ENCODE peak calls at places on chromosome 22, in ten cellular contexts. One of them, this sample, is unnamed.

GRCh38 chr22:38657248-38657909 is 941 bp downstream of the CBY1 start:
- DNase-seq in GM06990: peak; percentile 29
- DNase-seq in suprapubic skin: no peak
- DNase-seq in PC-3: peak; percentile 31
- DNase-seq in IMR-90: no peak
- DNase-seq in adrenal gland: no peak
- DNase-seq in fibroblast of lung: peak; percentile 32
- DNase-seq in pancreas: no peak
- DNase-seq in BJ: no peak
- DNase-seq in ascending aorta: no peak
- DNase-seq in this sample: peak; percentile 13

GRCh38 chr22:36728505-36728904 is 25.0 kb upstream of the CACNG2 start:
- DNase-seq in GM06990: no peak
- DNase-seq in suprapubic skin: no peak
- DNase-seq in PC-3: no peak
- DNase-seq in IMR-90: no peak
- DNase-seq in adrenal gland: no peak
- DNase-seq in fibroblast of lung: no peak
- DNase-seq in pancreas: no peak
- DNase-seq in BJ: no peak
- DNase-seq in ascending aorta: no peak
- DNase-seq in this sample: no peak

GRCh38 chr22:43216738-43217137 is 29.8 kb upstream of the TTLL12 start:
- DNase-seq in GM06990: no peak
- DNase-seq in suprapubic skin: no peak
- DNase-seq in PC-3: no peak
- DNase-seq in IMR-90: no peak
- DNase-seq in adrenal gland: no peak
- DNase-seq in fibroblast of lung: no peak
- DNase-seq in pancreas: peak; percentile 26
- DNase-seq in BJ: no peak
- DNase-seq in ascending aorta: no peak
- DNase-seq in this sample: no peak

GRCh38 chr22:20002661-20003060 is 14.0 kb downstream of the ARVCF start:
- DNase-seq in GM06990: no peak
- DNase-seq in suprapubic skin: no peak
- DNase-seq in PC-3: no peak
- DNase-seq in IMR-90: no peak
- DNase-seq in adrenal gland: no peak
- DNase-seq in fibroblast of lung: no peak
- DNase-seq in pancreas: no peak
- DNase-seq in BJ: no peak
- DNase-seq in ascending aorta: no peak
- DNase-seq in this sample: no peak

GRCh38 chr22:29801796-29802195 is 34.6 kb downstream of the UQCR10 start:
- DNase-seq in GM06990: no peak
- DNase-seq in suprapubic skin: no peak
- DNase-seq in PC-3: no peak
- DNase-seq in IMR-90: no peak
- DNase-seq in adrenal gland: no peak
- DNase-seq in fibroblast of lung: no peak
- DNase-seq in pancreas: no peak
- DNase-seq in BJ: no peak
- DNase-seq in ascending aorta: no peak
- DNase-seq in this sample: no peak

GRCh38 chr22:41916745-41917358 is 2.0 kb upstream of the SHISA8 start:
- DNase-seq in GM06990: no peak
- DNase-seq in suprapubic skin: no peak
- DNase-seq in PC-3: no peak
- DNase-seq in IMR-90: no peak
- DNase-seq in adrenal gland: no peak
- DNase-seq in fibroblast of lung: no peak
- DNase-seq in pancreas: no peak
- DNase-seq in BJ: no peak
- DNase-seq in ascending aorta: no peak
- DNase-seq in this sample: no peak

GRCh38 chr22:42330953-42331525 is 60.6 kb upstream of the TCF20 start:
- DNase-seq in GM06990: no peak
- DNase-seq in suprapubic skin: no peak
- DNase-seq in PC-3: no peak
- DNase-seq in IMR-90: no peak
- DNase-seq in adrenal gland: no peak
- DNase-seq in fibroblast of lung: no peak
- DNase-seq in pancreas: no peak
- DNase-seq in BJ: no peak
- DNase-seq in ascending aorta: no peak
- DNase-seq in this sample: no peak

GRCh38 chr22:36452473-36453265 is 28.8 kb downstream of the TXN2 start:
- DNase-seq in GM06990: no peak
- DNase-seq in suprapubic skin: no peak
- DNase-seq in PC-3: no peak
- DNase-seq in IMR-90: no peak
- DNase-seq in adrenal gland: no peak
- DNase-seq in fibroblast of lung: no peak
- DNase-seq in pancreas: no peak
- DNase-seq in BJ: no peak
- DNase-seq in ascending aorta: no peak
- DNase-seq in this sample: no peak

GRCh38 chr22:37563153-37564081 is 3.1 kb downstream of the CDC42EP1 start:
- DNase-seq in GM06990: no peak
- DNase-seq in suprapubic skin: peak; percentile 91
- DNase-seq in PC-3: peak; percentile 92
- DNase-seq in IMR-90: peak; percentile 97
- DNase-seq in adrenal gland: peak; percentile 94
- DNase-seq in fibroblast of lung: peak; percentile 97
- DNase-seq in pancreas: peak; percentile 85
- DNase-seq in BJ: peak; percentile 74
- DNase-seq in ascending aorta: no peak
- DNase-seq in this sample: peak; percentile 90

GRCh38 chr22:41401781-41402648 is 20.3 kb downstream of the TEF start:
- DNase-seq in GM06990: no peak
- DNase-seq in suprapubic skin: no peak
- DNase-seq in PC-3: peak; percentile 82
- DNase-seq in IMR-90: peak; percentile 79
- DNase-seq in adrenal gland: peak; percentile 91
- DNase-seq in fibroblast of lung: peak; percentile 35
- DNase-seq in pancreas: peak; percentile 95
- DNase-seq in BJ: peak; percentile 44
- DNase-seq in ascending aorta: no peak
- DNase-seq in this sample: peak; percentile 74

GRCh38 chr22:31139066-31139465 is 1.2 kb downstream of the PLA2G3 start:
- DNase-seq in GM06990: no peak
- DNase-seq in suprapubic skin: no peak
- DNase-seq in PC-3: no peak
- DNase-seq in IMR-90: no peak
- DNase-seq in adrenal gland: no peak
- DNase-seq in fibroblast of lung: no peak
- DNase-seq in pancreas: no peak
- DNase-seq in BJ: no peak
- DNase-seq in ascending aorta: no peak
- DNase-seq in this sample: no peak

GRCh38 chr22:31138126-31138525 is 2.2 kb downstream of the PLA2G3 start:
- DNase-seq in GM06990: no peak
- DNase-seq in suprapubic skin: no peak
- DNase-seq in PC-3: no peak
- DNase-seq in IMR-90: no peak
- DNase-seq in adrenal gland: no peak
- DNase-seq in fibroblast of lung: no peak
- DNase-seq in pancreas: no peak
- DNase-seq in BJ: no peak
- DNase-seq in ascending aorta: no peak
- DNase-seq in this sample: no peak

GRCh38 chr22:31141551-31141950 is 1.2 kb upstream of the PLA2G3 start:
- DNase-seq in GM06990: no peak
- DNase-seq in suprapubic skin: no peak
- DNase-seq in PC-3: no peak
- DNase-seq in IMR-90: no peak
- DNase-seq in adrenal gland: no peak
- DNase-seq in fibroblast of lung: no peak
- DNase-seq in pancreas: no peak
- DNase-seq in BJ: no peak
- DNase-seq in ascending aorta: no peak
- DNase-seq in this sample: no peak

GRCh38 chr22:31140746-31141145 is 438 bp upstream of the PLA2G3 start:
- DNase-seq in GM06990: no peak
- DNase-seq in suprapubic skin: no peak
- DNase-seq in PC-3: no peak
- DNase-seq in IMR-90: no peak
- DNase-seq in adrenal gland: no peak
- DNase-seq in fibroblast of lung: no peak
- DNase-seq in pancreas: no peak
- DNase-seq in BJ: no peak
- DNase-seq in ascending aorta: no peak
- DNase-seq in this sample: no peak

GRCh38 chr22:31139866-31140716 is at the start of gene PLA2G3:
- DNase-seq in GM06990: no peak
- DNase-seq in suprapubic skin: no peak
- DNase-seq in PC-3: no peak
- DNase-seq in IMR-90: peak; percentile 60
- DNase-seq in adrenal gland: no peak
- DNase-seq in fibroblast of lung: peak; percentile 65
- DNase-seq in pancreas: no peak
- DNase-seq in BJ: no peak
- DNase-seq in ascending aorta: no peak
- DNase-seq in this sample: peak; percentile 54
- H3K4me3 ChIP-seq in GM06990: no peak within 1 kb of the TSS
- H3K4me3 ChIP-seq in suprapubic skin: no peak within 1 kb of the TSS
- H3K4me3 ChIP-seq in PC-3: no peak within 1 kb of the TSS
- H3K4me3 ChIP-seq in IMR-90: no peak within 1 kb of the TSS
- H3K4me3 ChIP-seq in adrenal gland: no peak within 1 kb of the TSS
- H3K4me3 ChIP-seq in fibroblast of lung: no peak within 1 kb of the TSS
- H3K4me3 ChIP-seq in pancreas: no peak within 1 kb of the TSS
- H3K4me3 ChIP-seq in BJ: no peak within 1 kb of the TSS
- H3K4me3 ChIP-seq in ascending aorta: no peak within 1 kb of the TSS
- H3K4me3 ChIP-seq in this sample: no peak within 1 kb of the TSS

DNA sequence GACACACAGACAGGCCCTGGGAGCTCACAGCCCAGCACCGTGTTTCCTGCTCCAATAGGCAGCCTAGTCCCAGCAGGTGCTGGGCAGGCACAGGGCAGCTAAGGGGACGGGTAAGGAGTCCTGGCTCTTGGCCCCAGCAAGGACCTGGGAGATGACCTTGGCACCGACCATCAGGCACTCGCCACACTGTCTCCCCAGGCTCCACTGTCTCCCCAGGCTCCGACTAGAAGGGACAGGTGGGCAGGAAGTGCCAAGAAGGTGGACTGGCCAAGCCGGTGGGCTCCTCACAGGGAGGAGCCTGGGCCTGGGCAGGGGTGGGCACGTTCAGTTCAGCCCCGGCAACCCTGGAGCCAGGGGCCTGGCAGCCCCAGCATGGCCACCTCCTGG is 193.9 kb downstream of the IGLL1 start:
- DNase-seq in GM06990: no peak
- DNase-seq in suprapubic skin: no peak
- DNase-seq in PC-3: no peak
- DNase-seq in IMR-90: no peak
- DNase-seq in adrenal gland: no peak
- DNase-seq in fibroblast of lung: no peak
- DNase-seq in pancreas: peak; percentile 62
- DNase-seq in BJ: no peak
- DNase-seq in ascending aorta: no peak
- DNase-seq in this sample: no peak
- TF ChIP-seq CTCF in GM06990: no peak
- TF ChIP-seq CTCF in suprapubic skin: no peak
- TF ChIP-seq CTCF in PC-3: peak; percentile 1
- TF ChIP-seq CTCF in IMR-90: no peak
- TF ChIP-seq CTCF in adrenal gland: no peak
- TF ChIP-seq CTCF in fibroblast of lung: no peak
- TF ChIP-seq CTCF in pancreas: no peak
- TF ChIP-seq CTCF in BJ: no peak
- TF ChIP-seq CTCF in ascending aorta: no peak
- TF ChIP-seq CTCF in this sample: no peak

GRCh38 chr22:49396817-49397216 is 430.9 kb downstream of the BRD1 start:
- DNase-seq in GM06990: no peak
- DNase-seq in suprapubic skin: peak; percentile 14
- DNase-seq in PC-3: no peak
- DNase-seq in IMR-90: no peak
- DNase-seq in adrenal gland: no peak
- DNase-seq in fibroblast of lung: no peak
- DNase-seq in pancreas: no peak
- DNase-seq in BJ: no peak
- DNase-seq in ascending aorta: no peak
- DNase-seq in this sample: no peak

GRCh38 chr22:49394116-49394785 is 433.4 kb downstream of the BRD1 start:
- DNase-seq in GM06990: no peak
- DNase-seq in suprapubic skin: peak; percentile 18
- DNase-seq in PC-3: no peak
- DNase-seq in IMR-90: no peak
- DNase-seq in adrenal gland: no peak
- DNase-seq in fibroblast of lung: no peak
- DNase-seq in pancreas: no peak
- DNase-seq in BJ: no peak
- DNase-seq in ascending aorta: no peak
- DNase-seq in this sample: no peak

GRCh38 chr22:49393526-49393925 is 434.1 kb downstream of the BRD1 start:
- DNase-seq in GM06990: no peak
- DNase-seq in suprapubic skin: peak; percentile 11
- DNase-seq in PC-3: no peak
- DNase-seq in IMR-90: no peak
- DNase-seq in adrenal gland: peak; percentile 3
- DNase-seq in fibroblast of lung: no peak
- DNase-seq in pancreas: no peak
- DNase-seq in BJ: no peak
- DNase-seq in ascending aorta: no peak
- DNase-seq in this sample: no peak

GRCh38 chr22:49398115-49398514 is 429.6 kb downstream of the BRD1 start:
- DNase-seq in GM06990: no peak
- DNase-seq in suprapubic skin: peak; percentile 44
- DNase-seq in PC-3: no peak
- DNase-seq in IMR-90: no peak
- DNase-seq in adrenal gland: no peak
- DNase-seq in fibroblast of lung: no peak
- DNase-seq in pancreas: no peak
- DNase-seq in BJ: no peak
- DNase-seq in ascending aorta: no peak
- DNase-seq in this sample: no peak

DNA sequence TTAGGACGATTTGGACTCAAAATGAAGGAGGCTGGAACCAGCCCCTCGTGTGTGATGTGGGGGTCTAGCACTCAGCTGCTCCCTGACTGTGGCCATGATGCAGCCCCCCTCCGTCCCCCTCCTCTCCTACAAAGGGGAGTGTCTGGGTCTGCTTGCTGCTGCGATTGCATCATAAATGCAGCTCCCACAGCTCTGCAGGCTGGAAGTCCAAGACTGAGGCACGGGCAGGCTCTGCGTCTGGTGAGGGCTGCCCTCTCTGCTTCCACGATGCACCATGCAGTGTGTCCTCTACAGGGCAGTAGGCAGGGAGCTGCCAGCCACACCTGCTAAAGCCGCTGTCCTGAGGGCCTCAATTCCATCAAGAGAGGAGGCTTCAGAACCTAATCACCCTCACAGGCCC is 432.1 kb downstream of the BRD1 start:
- DNase-seq in GM06990: no peak
- DNase-seq in suprapubic skin: peak; percentile 31
- DNase-seq in PC-3: no peak
- DNase-seq in IMR-90: no peak
- DNase-seq in adrenal gland: peak; percentile 8
- DNase-seq in fibroblast of lung: no peak
- DNase-seq in pancreas: no peak
- DNase-seq in BJ: no peak
- DNase-seq in ascending aorta: no peak
- DNase-seq in this sample: no peak
- H3K27me3 ChIP-seq in GM06990: no peaks in the 10 kb centered on the region
- H3K27me3 ChIP-seq in suprapubic skin: peaks cover 53% of the 10 kb centered on the region
- H3K27me3 ChIP-seq in PC-3: peaks cover 29% of the 10 kb centered on the region
- H3K27me3 ChIP-seq in IMR-90: no peaks in the 10 kb centered on the region
- H3K27me3 ChIP-seq in adrenal gland: peaks cover 19% of the 10 kb centered on the region
- H3K27me3 ChIP-seq in fibroblast of lung: no peaks in the 10 kb centered on the region
- H3K27me3 ChIP-seq in pancreas: no peaks in the 10 kb centered on the region
- H3K27me3 ChIP-seq in BJ: no peaks in the 10 kb centered on the region
- H3K27me3 ChIP-seq in ascending aorta: no peaks in the 10 kb centered on the region
- H3K27me3 ChIP-seq in this sample: no peaks in the 10 kb centered on the region

GRCh38 chr22:44728761-44729261 is 23.6 kb upstream of the ARHGAP8 start:
- DNase-seq in GM06990: no peak
- DNase-seq in suprapubic skin: no peak
- DNase-seq in PC-3: no peak
- DNase-seq in IMR-90: no peak
- DNase-seq in adrenal gland: no peak
- DNase-seq in fibroblast of lung: no peak
- DNase-seq in pancreas: peak; percentile 72
- DNase-seq in BJ: no peak
- DNase-seq in ascending aorta: no peak
- DNase-seq in this sample: no peak
- H3K4me3 ChIP-seq in GM06990: no peak overlapping the region
- H3K4me3 ChIP-seq in suprapubic skin: no peak overlapping the region
- H3K4me3 ChIP-seq in PC-3: no peak overlapping the region
- H3K4me3 ChIP-seq in IMR-90: no peak overlapping the region
- H3K4me3 ChIP-seq in adrenal gland: no peak overlapping the region
- H3K4me3 ChIP-seq in fibroblast of lung: no peak overlapping the region
- H3K4me3 ChIP-seq in pancreas: no peak overlapping the region
- H3K4me3 ChIP-seq in BJ: no peak overlapping the region
- H3K4me3 ChIP-seq in ascending aorta: no peak overlapping the region
- H3K4me3 ChIP-seq in this sample: no peak overlapping the region